ENCODE peak calls at places on chromosomes 5 and 9, in five cellular contexts. G is iPS DF 6.9; S is CD4-positive, CD25-positive, alpha-beta regulatory T cell; K is ascending aorta; A is lower lobe of right lung. B is an unnamed sample. For H3K27me3, the result is how much of the 10 kb centered on the place peaks cover.

GRCh38 chr9:133883356-133883755 is 108.8 kb downstream of the VAV2 start:
- DNase-seq in G (no peak), S (no peak), K (no peak), A (no peak), B (no peak)

GRCh38 chr9:91151014-91151740 is 210.5 kb downstream of the AUH start:
- DNase-seq in G (no peak), S (peak), K (no peak), A (no peak), B (no peak)

GRCh38 chr5:68749648-68750047 is 344.2 kb upstream of the SLC30A5 start:
- DNase-seq in G (no peak), S (peak), K (no peak), A (no peak), B (no peak)

GRCh38 chr5:143229896-143230675 is 173.4 kb downstream of the NR3C1 start:
- DNase-seq in G (no peak), S (peak), K (no peak), A (no peak), B (no peak)

GRCh38 chr9:569276-569675 is 272.2 kb upstream of the DMRT1 start:
- DNase-seq in G (no peak), S (no peak), K (no peak), A (no peak), B (no peak)

GRCh38 chr5:92687793-92688467 is 893.1 kb downstream of the NR2F1-AS1 start:
- DNase-seq in G (no peak), S (no peak), K (no peak), A (no peak), B (peak)

GRCh38 chr9:69175488-69175872 is 1.4 kb downstream of the TJP2 start:
- DNase-seq in G (no peak), S (no peak), K (no peak), A (no peak), B (no peak)

GRCh38 chr9:112874006-112874405 is 16.7 kb downstream of the SLC46A2 start:
- DNase-seq in G (no peak), S (no peak), K (no peak), A (no peak), B (no peak)

GRCh38 chr5:170572453-170572852 is 68.6 kb downstream of the KCNIP1 start:
- DNase-seq in G (no peak), S (peak), K (no peak), A (no peak), B (no peak)

GRCh38 chr5:95619096-95619495 is 791 bp upstream of the GPR150 start:
- DNase-seq in G (no peak), S (no peak), K (no peak), A (no peak), B (no peak)

GRCh38 chr5:156096259-156096658 is 230.7 kb upstream of the SGCD start:
- DNase-seq in G (no peak), S (no peak), K (no peak), A (no peak), B (no peak)

GRCh38 chr5:149448831-149449714 is 70.0 kb upstream of the IL17B start:
- DNase-seq in G (no peak), S (no peak), K (no peak), A (no peak), B (no peak)

GRCh38 chr5:138966236-138966985 is 91.3 kb upstream of the LRRTM2 start:
- DNase-seq in G (no peak), S (no peak), K (no peak), A (no peak), B (no peak)

GRCh38 chr5:147306351-147306750 is 71.5 kb downstream of the STK32A start:
- DNase-seq in G (no peak), S (no peak), K (no peak), A (no peak), B (no peak)

GRCh38 chr9:13139641-13140171 is 139.8 kb downstream of the MPDZ start:
- DNase-seq in G (no peak), S (no peak), K (no peak), A (no peak), B (peak)

GRCh38 chr9:137756045-137756744 is 121.4 kb upstream of the CACNA1B start:
- DNase-seq in G (no peak), S (no peak), K (no peak), A (no peak), B (no peak)

GRCh38 chr5:169567079-169567478 is 16.5 kb upstream of the SPDL1 start:
- DNase-seq in G (no peak), S (no peak), K (no peak), A (no peak), B (no peak)

GRCh38 chr5:63960646-63961045 is 1.6 kb downstream of the HTR1A start:
- DNase-seq in G (no peak), S (no peak), K (no peak), A (no peak), B (no peak)

DNA sequence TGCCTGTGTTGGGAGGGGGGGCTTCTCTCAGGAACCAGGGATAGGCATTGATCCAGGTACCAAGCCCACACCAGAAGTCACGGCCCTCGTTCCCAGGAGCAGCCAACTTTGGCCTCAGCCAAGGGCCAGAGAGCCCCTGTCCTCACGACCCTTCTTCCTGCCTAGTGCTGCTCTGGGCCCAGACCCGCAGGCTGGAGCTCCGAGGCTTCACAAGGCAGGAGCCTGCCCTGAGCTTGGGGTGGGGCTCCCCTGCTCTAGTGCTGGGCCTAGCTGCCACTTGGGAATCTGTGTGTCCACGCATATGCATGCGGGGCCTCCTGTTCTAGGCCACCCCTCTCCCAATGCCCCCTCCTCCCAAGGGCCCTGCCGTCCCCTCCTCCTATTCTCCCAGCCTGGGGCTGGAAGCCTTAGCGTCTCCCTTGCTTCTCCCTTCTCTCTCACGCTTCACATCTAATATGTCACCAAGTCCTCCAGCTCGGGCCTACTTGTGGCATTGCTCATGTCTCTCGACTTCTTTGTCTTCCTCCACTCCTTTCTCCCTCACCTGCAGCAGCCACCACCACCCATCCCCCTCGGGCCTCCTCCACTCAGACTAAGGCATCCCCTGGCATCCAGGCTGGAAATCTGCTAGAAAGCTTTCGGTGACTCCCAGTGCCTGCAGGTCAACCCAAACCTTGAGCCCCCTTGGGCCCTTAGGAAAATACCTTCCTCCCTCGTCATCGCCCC is 3.4 kb downstream of the UNC5A start:
- DNase-seq in G (no peak), S (no peak), K (no peak), A (no peak), B (no peak)
- H3K27me3 ChIP-seq in G (under half), S (under half), K (under half), A (half or more), B (under half)

DNA sequence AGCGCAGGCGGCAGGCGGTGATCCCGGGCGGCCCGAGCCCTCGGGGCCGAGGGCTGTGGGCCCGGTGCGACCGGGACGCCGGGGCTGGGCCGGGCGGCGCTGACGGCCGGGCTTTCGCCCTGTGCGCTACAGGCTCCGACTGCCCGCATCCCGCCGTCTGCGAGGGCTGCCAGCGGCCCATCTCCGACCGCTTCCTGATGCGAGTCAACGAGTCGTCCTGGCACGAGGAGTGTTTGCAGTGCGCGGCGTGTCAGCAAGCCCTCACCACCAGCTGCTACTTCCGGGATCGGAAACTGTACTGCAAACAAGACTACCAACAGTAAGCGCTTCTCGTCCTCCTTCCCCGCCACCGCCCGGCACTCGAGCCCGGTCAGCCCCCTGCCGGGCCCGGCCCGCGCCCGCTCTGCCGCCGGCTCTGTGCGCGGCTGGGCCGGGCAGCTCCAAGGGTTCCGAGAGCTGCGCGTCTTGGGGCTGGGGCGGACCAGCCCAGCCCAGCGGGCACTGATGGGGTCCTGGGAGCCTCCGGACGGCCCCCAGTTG is 1.6 kb downstream of the LMX1B start:
- DNase-seq in G (no peak), S (peak), K (no peak), A (peak), B (no peak)
- H3K27me3 ChIP-seq in G (half or more), S (under half), K (under half), A (half or more), B (half or more)

GRCh38 chr5:135671052-135671451 is 92.3 kb upstream of the CXCL14 start:
- DNase-seq in G (no peak), S (no peak), K (no peak), A (no peak), B (no peak)

GRCh38 chr5:135669416-135669815 is 90.6 kb upstream of the CXCL14 start:
- DNase-seq in G (no peak), S (no peak), K (no peak), A (no peak), B (no peak)

GRCh38 chr5:135667204-135667603 is 88.4 kb upstream of the CXCL14 start:
- DNase-seq in G (no peak), S (no peak), K (no peak), A (no peak), B (no peak)

GRCh38 chr5:135670588-135670987 is 91.8 kb upstream of the CXCL14 start:
- DNase-seq in G (no peak), S (no peak), K (no peak), A (no peak), B (no peak)

GRCh38 chr5:135667662-135668061 is 88.9 kb upstream of the CXCL14 start:
- DNase-seq in G (no peak), S (no peak), K (no peak), A (no peak), B (no peak)
- H3K27me3 ChIP-seq in G (under half), S (under half), K (under half), A (under half), B (under half)

DNA sequence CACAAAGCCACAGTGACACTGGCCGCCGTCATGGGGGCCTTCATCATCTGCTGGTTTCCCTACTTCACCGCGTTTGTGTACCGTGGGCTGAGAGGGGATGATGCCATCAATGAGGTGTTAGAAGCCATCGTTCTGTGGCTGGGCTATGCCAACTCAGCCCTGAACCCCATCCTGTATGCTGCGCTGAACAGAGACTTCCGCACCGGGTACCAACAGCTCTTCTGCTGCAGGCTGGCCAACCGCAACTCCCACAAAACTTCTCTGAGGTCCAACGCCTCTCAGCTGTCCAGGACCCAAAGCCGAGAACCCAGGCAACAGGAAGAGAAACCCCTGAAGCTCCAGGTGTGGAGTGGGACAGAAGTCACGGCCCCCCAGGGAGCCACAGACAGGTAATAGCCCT is 26.1 kb downstream of the HRH2 start:
- DNase-seq in G (no peak), S (no peak), K (no peak), A (no peak), B (no peak)
- H3K27me3 ChIP-seq in G (under half), S (under half), K (under half), A (under half), B (under half)

GRCh38 chr5:1874820-1875219 is 7.9 kb downstream of the IRX4 start:
- DNase-seq in G (no peak), S (no peak), K (no peak), A (no peak), B (no peak)
- H3K27me3 ChIP-seq in G (half or more), S (under half), K (under half), A (half or more), B (half or more)

GRCh38 chr5:173232499-173233346 is 2.3 kb downstream of the NKX2-5 start:
- DNase-seq in G (no peak), S (peak), K (no peak), A (no peak), B (no peak)
- H3K27me3 ChIP-seq in G (half or more), S (under half), K (under half), A (half or more), B (half or more)

B was measured in neuronal stem cell.